ENCODE peak calls at places on chromosome 19, in seven cellular contexts. M is pancreas, P is left ventricle myocardium inferior, Y is mesendoderm, J is heart right ventricle, E is SJCRH30, N is mesenchymal stem cell. U is an unnamed sample.
A peak's percentile ranks its signal among the peaks of the same experiment; 100 is the strongest.

GRCh38 chr19:2540646-2541454 is 64.9 kb downstream of the GADD45B start:
- DNase-seq in M (peak; percentile 81), P (peak; percentile 93), Y (peak; percentile 100), J (peak; percentile 89), E (peak; percentile 88), N (peak; percentile 98), U (peak; percentile 97)

GRCh38 chr19:14023404-14024235 is 4.3 kb upstream of the RLN3 start:
- DNase-seq in M (peak; percentile 60), P (peak; percentile 39), Y (peak; percentile 92), J (peak; percentile 46), E (peak; percentile 68), N (peak; percentile 73), U (no peak)

GRCh38 chr19:54551293-54551692 is 22.3 kb upstream of the LILRA2 start:
- DNase-seq in M (no peak), P (no peak), Y (no peak), J (no peak), E (no peak), N (no peak), U (no peak)

GRCh38 chr19:54905411-54905810 is 537 bp upstream of the NCR1 start:
- DNase-seq in M (no peak), P (no peak), Y (no peak), J (no peak), E (no peak), N (no peak), U (no peak)

GRCh38 chr19:44308011-44308410 is 3.2 kb upstream of the ZNF235 start:
- DNase-seq in M (no peak), P (no peak), Y (no peak), J (no peak), E (peak; percentile 40), N (no peak), U (no peak)

GRCh38 chr19:32464279-32464678 is 58.7 kb downstream of the DPY19L3 start:
- DNase-seq in M (no peak), P (no peak), Y (no peak), J (no peak), E (peak; percentile 48), N (peak; percentile 8), U (no peak)

GRCh38 chr19:39413269-39413902 is 917 bp downstream of the PLEKHG2 start:
- DNase-seq in M (peak; percentile 47), P (peak; percentile 83), Y (peak; percentile 63), J (peak; percentile 87), E (peak; percentile 85), N (peak; percentile 77), U (peak; percentile 88)

GRCh38 chr19:30669329-30670010 is 297.3 kb downstream of the ZNF536 start:
- DNase-seq in M (peak; percentile 25), P (peak; percentile 68), Y (peak; percentile 71), J (peak; percentile 56), E (peak; percentile 92), N (peak; percentile 30), U (no peak)

GRCh38 chr19:40119380-40119779 is 28.6 kb upstream of the ZNF780A start:
- DNase-seq in M (no peak), P (no peak), Y (no peak), J (no peak), E (no peak), N (no peak), U (no peak)

GRCh38 chr19:32537626-32538025 is 43.4 kb upstream of the PDCD5 start:
- DNase-seq in M (no peak), P (no peak), Y (no peak), J (no peak), E (no peak), N (no peak), U (no peak)

GRCh38 chr19:31128291-31128690 is 220.9 kb downstream of the TSHZ3 start:
- DNase-seq in M (no peak), P (no peak), Y (no peak), J (no peak), E (no peak), N (no peak), U (no peak)

GRCh38 chr19:38122402-38123093 is 101.5 kb downstream of the DPF1 start:
- DNase-seq in M (no peak), P (no peak), Y (no peak), J (no peak), E (no peak), N (no peak), U (no peak)

GRCh38 chr19:39407394-39407643 is 672 bp downstream of the ZFP36 start:
- DNase-seq in M (no peak), P (no peak), Y (no peak), J (no peak), E (no peak), N (no peak), U (peak; percentile 83)

GRCh38 chr19:28966737-28967401 is 246.1 kb downstream of the UQCRFS1 start:
- DNase-seq in M (no peak), P (no peak), Y (no peak), J (no peak), E (no peak), N (no peak), U (no peak)

GRCh38 chr19:54431255-54431838 is 16.1 kb downstream of the TTYH1 start:
- DNase-seq in M (peak; percentile 91), P (peak; percentile 56), Y (no peak), J (no peak), E (peak; percentile 28), N (no peak), U (no peak)

GRCh38 chr19:29283366-29283765 is 70.4 kb upstream of the UQCRFS1 start:
- DNase-seq in M (no peak), P (no peak), Y (no peak), J (no peak), E (no peak), N (no peak), U (no peak)

DNA sequence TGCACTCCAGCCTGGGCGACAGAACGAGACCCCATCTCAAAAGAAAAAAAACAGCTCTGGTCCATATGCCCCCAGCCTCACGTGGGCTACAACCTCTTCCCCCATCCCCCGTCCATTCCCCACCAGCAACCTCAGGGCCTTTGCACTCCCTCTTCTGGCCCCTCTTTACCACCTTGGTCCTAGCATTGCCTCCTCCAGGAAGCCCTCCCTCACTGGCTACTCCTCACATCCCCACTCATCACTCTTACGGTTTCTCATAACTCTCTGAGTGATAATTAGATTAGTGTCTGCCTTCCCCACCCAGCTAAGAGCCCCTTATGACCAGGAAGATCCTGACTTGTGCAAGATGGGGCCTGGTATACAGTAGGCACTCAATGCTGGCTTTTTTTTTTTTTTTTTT is 30.8 kb downstream of the IL12RB1 start:
- DNase-seq in M (no peak), P (no peak), Y (no peak), J (no peak), E (no peak), N (no peak), U (no peak)
- H3K4me3 ChIP-seq in M (no peak overlapping the region), P (no peak overlapping the region), Y (no peak overlapping the region), J (no peak overlapping the region), E (no peak overlapping the region), N (no peak overlapping the region), U (no peak overlapping the region)

DNA sequence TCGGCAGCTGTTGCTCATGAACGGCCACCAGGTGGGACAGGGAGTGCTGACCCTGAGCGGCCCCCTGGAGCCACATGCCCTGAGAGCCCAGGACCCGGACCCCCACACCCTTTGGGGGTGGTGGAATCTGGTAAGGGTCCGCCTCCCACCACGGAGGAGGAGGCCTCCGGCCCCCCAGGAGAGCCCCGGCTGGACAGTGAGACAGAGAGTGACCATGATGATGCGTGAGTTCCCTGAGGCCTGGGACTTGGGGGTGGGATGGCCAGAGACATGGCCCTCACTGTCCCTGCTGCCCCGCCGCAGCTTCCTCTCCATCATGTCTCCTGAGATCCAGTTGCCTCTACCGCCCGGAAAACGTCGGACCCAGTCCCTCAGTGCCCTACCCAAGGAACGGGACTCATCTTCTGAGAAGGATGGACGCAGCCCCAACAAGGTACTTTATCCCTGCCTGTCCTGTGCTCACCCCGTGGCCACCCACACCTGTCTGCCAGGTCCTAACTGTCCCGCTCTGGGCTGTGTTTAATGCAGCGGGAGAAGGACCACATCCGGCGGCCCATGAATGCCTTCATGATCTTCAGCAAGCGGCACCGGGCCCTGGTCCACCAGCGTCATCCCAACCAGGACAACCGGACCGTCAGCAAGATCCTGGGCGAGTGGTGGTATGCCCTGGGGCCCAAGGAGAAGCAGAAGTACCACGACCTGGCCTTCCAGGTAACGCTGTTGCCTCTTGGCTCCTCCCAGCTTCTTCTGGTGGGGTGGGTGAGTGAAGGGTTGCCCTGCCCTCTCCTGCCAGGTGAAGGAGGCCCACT is 14.7 kb upstream of the PRR19 start:
- DNase-seq in M (no peak), P (no peak), Y (no peak), J (peak; percentile 4), E (no peak), N (no peak), U (peak; percentile 67)
- H3K4me1 ChIP-seq in M (no peaks in the 10 kb centered on the region), P (peaks cover 40% of the 10 kb centered on the region), Y (peaks cover 10% of the 10 kb centered on the region), J (peaks cover 39% of the 10 kb centered on the region), E (peaks cover 18% of the 10 kb centered on the region), N (peaks cover 42% of the 10 kb centered on the region), U (peaks cover 36% of the 10 kb centered on the region)

GRCh38 chr19:49876422-49877019 is 634 bp downstream of the AKT1S1 start:
- DNase-seq in M (peak; percentile 97), P (peak; percentile 97), Y (peak; percentile 99), J (peak; percentile 98), E (peak; percentile 99), N (peak; percentile 99), U (peak; percentile 99)

GRCh38 chr19:49873834-49874233 is 3.3 kb downstream of the AKT1S1 start:
- DNase-seq in M (no peak), P (no peak), Y (no peak), J (no peak), E (no peak), N (no peak), U (no peak)

GRCh38 chr19:49874503-49875157 is 2.5 kb downstream of the AKT1S1 start:
- DNase-seq in M (no peak), P (no peak), Y (no peak), J (no peak), E (no peak), N (no peak), U (no peak)

GRCh38 chr19:49875801-49876421 is 1.2 kb downstream of the AKT1S1 start:
- DNase-seq in M (peak; percentile 29), P (peak; percentile 64), Y (peak; percentile 67), J (peak; percentile 72), E (peak; percentile 78), N (peak; percentile 73), U (peak; percentile 81)

DNA sequence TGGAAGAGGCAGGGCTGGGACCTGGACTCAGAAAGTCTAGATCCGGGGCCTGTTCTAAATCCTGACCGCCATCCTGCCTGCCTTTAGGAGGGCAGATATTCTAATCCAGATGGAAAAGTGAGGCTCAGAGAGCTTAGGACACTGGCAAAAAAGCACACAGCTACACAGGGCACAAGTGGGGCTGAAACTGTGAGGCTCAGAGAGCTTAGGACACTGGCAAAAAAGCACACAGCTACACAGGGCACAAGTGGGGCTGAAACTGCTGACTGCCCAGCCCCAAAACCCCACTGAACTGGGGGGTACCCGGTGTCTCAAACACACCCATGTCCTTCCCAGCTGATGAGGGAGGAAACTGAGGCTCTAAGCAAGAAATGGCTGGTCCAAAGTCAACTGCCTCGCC is 2.0 kb downstream of the AKT1S1 start:
- DNase-seq in M (no peak), P (no peak), Y (no peak), J (no peak), E (no peak), N (no peak), U (no peak)
- H3K27ac ChIP-seq in M (no peak overlapping the region), P (peak overlapping the region; percentile 99), Y (no peak overlapping the region), J (no peak overlapping the region), E (no peak overlapping the region), N (no peak overlapping the region), U (peak overlapping the region; percentile 99)

DNA sequence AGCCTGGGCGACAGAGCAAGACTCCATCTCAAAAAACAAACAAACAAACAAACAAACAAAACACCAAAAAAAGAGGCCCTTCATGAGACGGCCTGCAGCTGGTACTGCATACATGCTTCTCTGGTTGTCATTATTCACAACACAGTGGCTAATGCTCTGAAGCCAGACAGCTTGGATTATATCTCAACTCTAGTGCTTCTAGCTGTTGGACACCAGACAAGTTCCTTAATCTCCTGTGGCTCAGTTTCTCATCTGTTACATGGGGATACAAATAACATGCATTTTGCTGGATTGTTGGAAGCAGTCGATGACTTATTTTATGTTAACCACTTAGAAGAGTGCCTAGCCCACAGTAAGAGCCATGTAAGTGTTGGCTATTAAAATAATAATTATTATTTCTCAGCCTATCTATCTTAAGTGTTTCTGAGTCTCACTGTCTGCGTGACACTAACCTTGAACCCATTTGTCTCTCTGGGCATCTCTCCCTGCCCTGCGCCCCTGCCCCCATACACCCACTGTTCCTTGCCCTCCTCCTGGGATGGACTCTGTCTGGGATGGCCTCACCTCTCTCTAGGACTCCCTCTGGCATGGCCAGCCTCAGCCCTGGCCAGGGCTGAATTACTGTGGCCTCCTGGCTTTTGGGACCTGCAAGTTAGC is 3.1 kb upstream of the JUNB start:
- DNase-seq in M (no peak), P (no peak), Y (no peak), J (no peak), E (no peak), N (peak; percentile 58), U (no peak)
- H3K4me3 ChIP-seq in M (no peak overlapping the region), P (peak overlapping the region; percentile 76), Y (no peak overlapping the region), J (peak overlapping the region; percentile 97), E (peak overlapping the region; percentile 80), N (peak overlapping the region; percentile 74), U (peak overlapping the region; percentile 90)

U was measured in ascending aorta.